ENCODE peak calls at places on chromosomes 11 and 22, in eight cellular contexts. One of them, this sample, is unnamed.

GRCh38 chr11:101915811-101916291 is 471 bp downstream of the ANGPTL5 start:
- DNase-seq in GM19239: peak
- DNase-seq in nucleus accumbens: no peak
- DNase-seq in naive thymus-derived CD4-positive, alpha-beta T cell: peak
- DNase-seq in stomach: no peak
- DNase-seq in A172: peak
- DNase-seq in foreskin fibroblast: peak
- DNase-seq in stimulated activated CD4-positive, alpha-beta T cell treated with anti-CD3 and anti-CD28 coated beads, TNF-alpha, amount 100 ng/mL, for 48 hours: no peak
- DNase-seq in this sample: peak

GRCh38 chr11:23318670-23319069 is 458.4 kb upstream of the CCDC179 start:
- DNase-seq in foreskin fibroblast: no peak
- DNase-seq in stomach: no peak
- DNase-seq in stimulated activated CD4-positive, alpha-beta T cell treated with anti-CD3 and anti-CD28 coated beads, TNF-alpha, amount 100 ng/mL, for 48 hours: no peak
- DNase-seq in nucleus accumbens: no peak
- DNase-seq in A172: no peak
- DNase-seq in GM19239: no peak
- DNase-seq in naive thymus-derived CD4-positive, alpha-beta T cell: no peak
- DNase-seq in this sample: no peak

GRCh38 chr11:72613977-72614376 is 60.2 kb downstream of the PDE2A start:
- DNase-seq in A172: no peak
- DNase-seq in stomach: no peak
- DNase-seq in GM19239: peak
- DNase-seq in naive thymus-derived CD4-positive, alpha-beta T cell: no peak
- DNase-seq in nucleus accumbens: peak
- DNase-seq in stimulated activated CD4-positive, alpha-beta T cell treated with anti-CD3 and anti-CD28 coated beads, TNF-alpha, amount 100 ng/mL, for 48 hours: no peak
- DNase-seq in foreskin fibroblast: no peak
- DNase-seq in this sample: no peak

GRCh38 chr11:66324626-66325025 is 7.8 kb upstream of the CD248 start:
- DNase-seq in naive thymus-derived CD4-positive, alpha-beta T cell: no peak
- DNase-seq in A172: no peak
- DNase-seq in stomach: no peak
- DNase-seq in nucleus accumbens: no peak
- DNase-seq in stimulated activated CD4-positive, alpha-beta T cell treated with anti-CD3 and anti-CD28 coated beads, TNF-alpha, amount 100 ng/mL, for 48 hours: no peak
- DNase-seq in foreskin fibroblast: peak
- DNase-seq in GM19239: no peak
- DNase-seq in this sample: no peak

GRCh38 chr11:116415095-116415494 is 357.7 kb downstream of the BUD13 start:
- DNase-seq in A172: no peak
- DNase-seq in nucleus accumbens: peak
- DNase-seq in stimulated activated CD4-positive, alpha-beta T cell treated with anti-CD3 and anti-CD28 coated beads, TNF-alpha, amount 100 ng/mL, for 48 hours: no peak
- DNase-seq in foreskin fibroblast: no peak
- DNase-seq in stomach: no peak
- DNase-seq in GM19239: no peak
- DNase-seq in naive thymus-derived CD4-positive, alpha-beta T cell: no peak
- DNase-seq in this sample: no peak

GRCh38 chr11:65308281-65308891 is 6.3 kb upstream of the CDC42EP2 start:
- DNase-seq in nucleus accumbens: no peak
- DNase-seq in stomach: peak
- DNase-seq in foreskin fibroblast: no peak
- DNase-seq in naive thymus-derived CD4-positive, alpha-beta T cell: no peak
- DNase-seq in A172: no peak
- DNase-seq in stimulated activated CD4-positive, alpha-beta T cell treated with anti-CD3 and anti-CD28 coated beads, TNF-alpha, amount 100 ng/mL, for 48 hours: no peak
- DNase-seq in GM19239: no peak
- DNase-seq in this sample: no peak

GRCh38 chr11:9130297-9130696 is 38.9 kb upstream of the SCUBE2 start:
- DNase-seq in naive thymus-derived CD4-positive, alpha-beta T cell: no peak
- DNase-seq in foreskin fibroblast: no peak
- DNase-seq in stimulated activated CD4-positive, alpha-beta T cell treated with anti-CD3 and anti-CD28 coated beads, TNF-alpha, amount 100 ng/mL, for 48 hours: no peak
- DNase-seq in GM19239: no peak
- DNase-seq in A172: no peak
- DNase-seq in nucleus accumbens: no peak
- DNase-seq in stomach: no peak
- DNase-seq in this sample: no peak

GRCh38 chr11:107576497-107577086 is 11.1 kb upstream of the ALKBH8 start:
- DNase-seq in A172: no peak
- DNase-seq in GM19239: peak
- DNase-seq in stimulated activated CD4-positive, alpha-beta T cell treated with anti-CD3 and anti-CD28 coated beads, TNF-alpha, amount 100 ng/mL, for 48 hours: no peak
- DNase-seq in naive thymus-derived CD4-positive, alpha-beta T cell: peak
- DNase-seq in foreskin fibroblast: no peak
- DNase-seq in stomach: peak
- DNase-seq in nucleus accumbens: no peak
- DNase-seq in this sample: peak

GRCh38 chr22:39241632-39242388 is 3.0 kb downstream of the PDGFB start:
- DNase-seq in stimulated activated CD4-positive, alpha-beta T cell treated with anti-CD3 and anti-CD28 coated beads, TNF-alpha, amount 100 ng/mL, for 48 hours: no peak
- DNase-seq in A172: no peak
- DNase-seq in stomach: no peak
- DNase-seq in GM19239: no peak
- DNase-seq in nucleus accumbens: no peak
- DNase-seq in foreskin fibroblast: no peak
- DNase-seq in naive thymus-derived CD4-positive, alpha-beta T cell: peak
- DNase-seq in this sample: no peak

GRCh38 chr22:48369789-48370507 is 1457.7 kb downstream of the BRD1 start:
- DNase-seq in nucleus accumbens: no peak
- DNase-seq in stomach: peak
- DNase-seq in naive thymus-derived CD4-positive, alpha-beta T cell: no peak
- DNase-seq in A172: no peak
- DNase-seq in GM19239: no peak
- DNase-seq in foreskin fibroblast: no peak
- DNase-seq in stimulated activated CD4-positive, alpha-beta T cell treated with anti-CD3 and anti-CD28 coated beads, TNF-alpha, amount 100 ng/mL, for 48 hours: no peak
- DNase-seq in this sample: no peak

GRCh38 chr11:31804439-31805036 is 6.6 kb downstream of the PAX6 start:
- DNase-seq in nucleus accumbens: no peak
- DNase-seq in naive thymus-derived CD4-positive, alpha-beta T cell: no peak
- DNase-seq in stimulated activated CD4-positive, alpha-beta T cell treated with anti-CD3 and anti-CD28 coated beads, TNF-alpha, amount 100 ng/mL, for 48 hours: no peak
- DNase-seq in GM19239: no peak
- DNase-seq in A172: no peak
- DNase-seq in foreskin fibroblast: no peak
- DNase-seq in stomach: no peak
- DNase-seq in this sample: no peak

GRCh38 chr22:26586556-26587325 is 3.2 kb downstream of the TPST2 start:
- DNase-seq in foreskin fibroblast: no peak
- DNase-seq in stomach: no peak
- DNase-seq in nucleus accumbens: no peak
- DNase-seq in GM19239: no peak
- DNase-seq in A172: no peak
- DNase-seq in stimulated activated CD4-positive, alpha-beta T cell treated with anti-CD3 and anti-CD28 coated beads, TNF-alpha, amount 100 ng/mL, for 48 hours: no peak
- DNase-seq in naive thymus-derived CD4-positive, alpha-beta T cell: peak
- DNase-seq in this sample: no peak

GRCh38 chr11:12279672-12280108 is 97.7 kb upstream of the PARVA start:
- DNase-seq in stomach: peak
- DNase-seq in foreskin fibroblast: no peak
- DNase-seq in A172: no peak
- DNase-seq in stimulated activated CD4-positive, alpha-beta T cell treated with anti-CD3 and anti-CD28 coated beads, TNF-alpha, amount 100 ng/mL, for 48 hours: no peak
- DNase-seq in nucleus accumbens: no peak
- DNase-seq in GM19239: no peak
- DNase-seq in naive thymus-derived CD4-positive, alpha-beta T cell: no peak
- DNase-seq in this sample: no peak

GRCh38 chr11:126336065-126336464 is 19.4 kb upstream of the ST3GAL4 start:
- DNase-seq in stimulated activated CD4-positive, alpha-beta T cell treated with anti-CD3 and anti-CD28 coated beads, TNF-alpha, amount 100 ng/mL, for 48 hours: no peak
- DNase-seq in nucleus accumbens: no peak
- DNase-seq in GM19239: no peak
- DNase-seq in foreskin fibroblast: no peak
- DNase-seq in naive thymus-derived CD4-positive, alpha-beta T cell: peak
- DNase-seq in A172: no peak
- DNase-seq in stomach: no peak
- DNase-seq in this sample: no peak

GRCh38 chr11:105092255-105093239 is 47.0 kb downstream of the CARD18 start:
- DNase-seq in stimulated activated CD4-positive, alpha-beta T cell treated with anti-CD3 and anti-CD28 coated beads, TNF-alpha, amount 100 ng/mL, for 48 hours: no peak
- DNase-seq in stomach: no peak
- DNase-seq in foreskin fibroblast: no peak
- DNase-seq in A172: no peak
- DNase-seq in nucleus accumbens: no peak
- DNase-seq in naive thymus-derived CD4-positive, alpha-beta T cell: no peak
- DNase-seq in GM19239: no peak
- DNase-seq in this sample: no peak

GRCh38 chr22:48968201-48968959 is 859.3 kb downstream of the BRD1 start:
- DNase-seq in naive thymus-derived CD4-positive, alpha-beta T cell: peak
- DNase-seq in A172: peak
- DNase-seq in nucleus accumbens: no peak
- DNase-seq in stimulated activated CD4-positive, alpha-beta T cell treated with anti-CD3 and anti-CD28 coated beads, TNF-alpha, amount 100 ng/mL, for 48 hours: no peak
- DNase-seq in stomach: peak
- DNase-seq in GM19239: no peak
- DNase-seq in foreskin fibroblast: no peak
- DNase-seq in this sample: no peak

GRCh38 chr11:112520293-112520692 is 259.6 kb upstream of the PLET1 start:
- DNase-seq in nucleus accumbens: no peak
- DNase-seq in GM19239: no peak
- DNase-seq in stomach: no peak
- DNase-seq in foreskin fibroblast: no peak
- DNase-seq in naive thymus-derived CD4-positive, alpha-beta T cell: no peak
- DNase-seq in stimulated activated CD4-positive, alpha-beta T cell treated with anti-CD3 and anti-CD28 coated beads, TNF-alpha, amount 100 ng/mL, for 48 hours: no peak
- DNase-seq in A172: no peak
- DNase-seq in this sample: no peak

GRCh38 chr11:118002010-118002540 is 15.9 kb downstream of the IL10RA start:
- DNase-seq in GM19239: no peak
- DNase-seq in stomach: no peak
- DNase-seq in stimulated activated CD4-positive, alpha-beta T cell treated with anti-CD3 and anti-CD28 coated beads, TNF-alpha, amount 100 ng/mL, for 48 hours: peak
- DNase-seq in A172: no peak
- DNase-seq in naive thymus-derived CD4-positive, alpha-beta T cell: no peak
- DNase-seq in foreskin fibroblast: no peak
- DNase-seq in nucleus accumbens: no peak
- DNase-seq in this sample: no peak

GRCh38 chr11:1202154-1202775 is 20.6 kb upstream of the MUC5B start:
- DNase-seq in stimulated activated CD4-positive, alpha-beta T cell treated with anti-CD3 and anti-CD28 coated beads, TNF-alpha, amount 100 ng/mL, for 48 hours: no peak
- DNase-seq in A172: peak
- DNase-seq in nucleus accumbens: no peak
- DNase-seq in naive thymus-derived CD4-positive, alpha-beta T cell: peak
- DNase-seq in stomach: peak
- DNase-seq in foreskin fibroblast: no peak
- DNase-seq in GM19239: no peak
- DNase-seq in this sample: no peak

GRCh38 chr11:118264568-118265470 is 722 bp upstream of the MPZL2 start:
- DNase-seq in stimulated activated CD4-positive, alpha-beta T cell treated with anti-CD3 and anti-CD28 coated beads, TNF-alpha, amount 100 ng/mL, for 48 hours: no peak
- DNase-seq in nucleus accumbens: no peak
- DNase-seq in GM19239: no peak
- DNase-seq in naive thymus-derived CD4-positive, alpha-beta T cell: no peak
- DNase-seq in A172: no peak
- DNase-seq in foreskin fibroblast: no peak
- DNase-seq in stomach: no peak
- DNase-seq in this sample: peak

GRCh38 chr11:65213322-65214211 is 31.8 kb downstream of the CAPN1 start:
- DNase-seq in GM19239: no peak
- DNase-seq in A172: no peak
- DNase-seq in foreskin fibroblast: no peak
- DNase-seq in stomach: peak
- DNase-seq in naive thymus-derived CD4-positive, alpha-beta T cell: no peak
- DNase-seq in stimulated activated CD4-positive, alpha-beta T cell treated with anti-CD3 and anti-CD28 coated beads, TNF-alpha, amount 100 ng/mL, for 48 hours: no peak
- DNase-seq in nucleus accumbens: no peak
- DNase-seq in this sample: no peak

GRCh38 chr22:31333648-31334047 is 12.5 kb downstream of the PATZ1 start:
- DNase-seq in foreskin fibroblast: no peak
- DNase-seq in A172: no peak
- DNase-seq in stomach: no peak
- DNase-seq in naive thymus-derived CD4-positive, alpha-beta T cell: no peak
- DNase-seq in stimulated activated CD4-positive, alpha-beta T cell treated with anti-CD3 and anti-CD28 coated beads, TNF-alpha, amount 100 ng/mL, for 48 hours: no peak
- DNase-seq in GM19239: no peak
- DNase-seq in nucleus accumbens: no peak
- DNase-seq in this sample: no peak

GRCh38 chr11:57568330-57568766 is 876 bp upstream of the UBE2L6 start:
- DNase-seq in A172: peak
- DNase-seq in GM19239: no peak
- DNase-seq in nucleus accumbens: no peak
- DNase-seq in naive thymus-derived CD4-positive, alpha-beta T cell: peak
- DNase-seq in stimulated activated CD4-positive, alpha-beta T cell treated with anti-CD3 and anti-CD28 coated beads, TNF-alpha, amount 100 ng/mL, for 48 hours: no peak
- DNase-seq in stomach: no peak
- DNase-seq in foreskin fibroblast: peak
- DNase-seq in this sample: peak

GRCh38 chr11:67369801-67370284 is 3.6 kb downstream of the CLCF1 start:
- DNase-seq in naive thymus-derived CD4-positive, alpha-beta T cell: no peak
- DNase-seq in nucleus accumbens: no peak
- DNase-seq in stomach: no peak
- DNase-seq in A172: no peak
- DNase-seq in GM19239: no peak
- DNase-seq in foreskin fibroblast: no peak
- DNase-seq in stimulated activated CD4-positive, alpha-beta T cell treated with anti-CD3 and anti-CD28 coated beads, TNF-alpha, amount 100 ng/mL, for 48 hours: no peak
- DNase-seq in this sample: no peak

GRCh38 chr11:68582416-68583046 is 101.8 kb upstream of the GAL start:
- DNase-seq in naive thymus-derived CD4-positive, alpha-beta T cell: no peak
- DNase-seq in foreskin fibroblast: no peak
- DNase-seq in stimulated activated CD4-positive, alpha-beta T cell treated with anti-CD3 and anti-CD28 coated beads, TNF-alpha, amount 100 ng/mL, for 48 hours: no peak
- DNase-seq in nucleus accumbens: no peak
- DNase-seq in stomach: no peak
- DNase-seq in GM19239: no peak
- DNase-seq in A172: no peak
- DNase-seq in this sample: no peak

GRCh38 chr11:16833026-16833425 is 94.6 kb downstream of the C11orf58 start:
- DNase-seq in stomach: no peak
- DNase-seq in naive thymus-derived CD4-positive, alpha-beta T cell: no peak
- DNase-seq in nucleus accumbens: no peak
- DNase-seq in foreskin fibroblast: no peak
- DNase-seq in A172: no peak
- DNase-seq in stimulated activated CD4-positive, alpha-beta T cell treated with anti-CD3 and anti-CD28 coated beads, TNF-alpha, amount 100 ng/mL, for 48 hours: no peak
- DNase-seq in GM19239: no peak
- DNase-seq in this sample: no peak

GRCh38 chr11:26522912-26523610 is 49.0 kb downstream of the MUC15 start:
- DNase-seq in GM19239: no peak
- DNase-seq in A172: peak
- DNase-seq in stimulated activated CD4-positive, alpha-beta T cell treated with anti-CD3 and anti-CD28 coated beads, TNF-alpha, amount 100 ng/mL, for 48 hours: no peak
- DNase-seq in nucleus accumbens: no peak
- DNase-seq in foreskin fibroblast: no peak
- DNase-seq in stomach: no peak
- DNase-seq in naive thymus-derived CD4-positive, alpha-beta T cell: no peak
- DNase-seq in this sample: peak

GRCh38 chr22:43528601-43529360 is 117.0 kb downstream of the MPPED1 start:
- DNase-seq in naive thymus-derived CD4-positive, alpha-beta T cell: no peak
- DNase-seq in GM19239: no peak
- DNase-seq in stomach: no peak
- DNase-seq in nucleus accumbens: no peak
- DNase-seq in A172: no peak
- DNase-seq in stimulated activated CD4-positive, alpha-beta T cell treated with anti-CD3 and anti-CD28 coated beads, TNF-alpha, amount 100 ng/mL, for 48 hours: no peak
- DNase-seq in foreskin fibroblast: no peak
- DNase-seq in this sample: no peak

GRCh38 chr11:1559103-1559951 is 12.7 kb downstream of the DUSP8 start:
- DNase-seq in GM19239: no peak
- DNase-seq in foreskin fibroblast: peak
- DNase-seq in nucleus accumbens: peak
- DNase-seq in stomach: peak
- DNase-seq in stimulated activated CD4-positive, alpha-beta T cell treated with anti-CD3 and anti-CD28 coated beads, TNF-alpha, amount 100 ng/mL, for 48 hours: no peak
- DNase-seq in naive thymus-derived CD4-positive, alpha-beta T cell: no peak
- DNase-seq in A172: peak
- DNase-seq in this sample: peak